ENCODE peak calls at places on chromosomes 3 and 15, in six cellular contexts. O, I, J, C, F and N are unnamed samples.

GRCh38 chr15:65259367-65259781 is 27.3 kb downstream of the PARP16 start:
- DNase-seq in I (no peak), J (no peak), C (no peak), O (no peak), F (peak; percentile 28), N (no peak)

GRCh38 chr3:141285570-141285969 is 53.9 kb downstream of the PXYLP1 start:
- DNase-seq in C (no peak), O (no peak), J (no peak), I (no peak), F (no peak), N (no peak)

GRCh38 chr3:38585791-38586420 is 63.6 kb downstream of the SCN5A start:
- DNase-seq in O (no peak), F (peak; percentile 33), C (no peak), J (no peak), I (no peak), N (no peak)

GRCh38 chr15:65249641-65250040 is 37.0 kb downstream of the PARP16 start:
- DNase-seq in O (no peak), I (peak; percentile 11), C (no peak), F (no peak), J (no peak), N (no peak)

GRCh38 chr3:129897026-129897425 is 3.5 kb upstream of the TMCC1 start:
- DNase-seq in O (no peak), F (no peak), J (no peak), I (no peak), C (no peak), N (no peak)

GRCh38 chr3:4409415-4409814 is 57.7 kb downstream of the SUMF1 start:
- DNase-seq in F (no peak), J (no peak), I (peak; percentile 69), O (no peak), C (no peak), N (no peak)

GRCh38 chr3:196970547-196971093 is 2.0 kb upstream of the PIGZ start:
- DNase-seq in F (no peak), I (no peak), J (no peak), C (no peak), O (no peak), N (no peak)

GRCh38 chr3:23264413-23264812 is 61.3 kb downstream of the UBE2E2 start:
- DNase-seq in O (no peak), J (no peak), C (peak; percentile 86), I (no peak), F (no peak), N (no peak)

GRCh38 chr15:78654272-78654671 is 13.3 kb upstream of the CHRNB4 start:
- DNase-seq in F (no peak), I (no peak), J (peak; percentile 36), O (no peak), C (no peak), N (no peak)

GRCh38 chr3:43055393-43055792 is 50.5 kb downstream of the POMGNT2 start:
- DNase-seq in F (no peak), O (no peak), C (no peak), J (no peak), I (no peak), N (no peak)

GRCh38 chr3:187227658-187228258 is 30.5 kb downstream of the RTP1 start:
- DNase-seq in F (no peak), O (no peak), I (no peak), C (peak; percentile 83), J (no peak), N (no peak)

GRCh38 chr3:308597-309321 is 112.2 kb downstream of the CHL1 start:
- DNase-seq in F (peak; percentile 56), C (no peak), I (no peak), O (no peak), J (no peak), N (no peak)

GRCh38 chr3:169152319-169152718 is 511.2 kb downstream of the MECOM start:
- DNase-seq in J (peak; percentile 62), F (no peak), I (no peak), C (no peak), O (no peak), N (no peak)

GRCh38 chr3:72591522-72592421 is 256.5 kb downstream of the SHQ1 start:
- DNase-seq in O (no peak), C (peak; percentile 45), J (no peak), F (peak; percentile 88), I (no peak), N (no peak)

GRCh38 chr15:45179221-45179985 is 8.4 kb downstream of the SHF start:
- DNase-seq in J (peak; percentile 35), I (no peak), O (no peak), C (peak; percentile 34), F (no peak), N (peak; percentile 33)